ENCODE peak calls at places on chromosomes 3 and 15, in eight cellular contexts. N is GM23338, Q is transverse colon, V is sigmoid colon, L is H1, Z is HL-60, I is HCT116, U is stomach. D is an unnamed sample.

GRCh38 chr3:20808864-20809263 is 622.9 kb upstream of the SGO1 start:
- DNase-seq in N (no peak), Q (no peak), V (no peak), L (no peak), Z (no peak), I (no peak), U (no peak), D (no peak)

GRCh38 chr15:89654847-89655805 is at the start of gene KIF7:
- DNase-seq in N (peak; percentile 83), Q (no peak), V (peak; percentile 71), L (peak; percentile 31), Z (no peak), I (no peak), U (peak; percentile 31), D (no peak)

GRCh38 chr3:41202834-41203345 is 3.6 kb downstream of the CTNNB1 start:
- DNase-seq in N (peak; percentile 50), Q (no peak), V (no peak), L (no peak), Z (no peak), I (no peak), U (no peak), D (no peak)

GRCh38 chr3:30659270-30660127 is 53.1 kb downstream of the TGFBR2 start:
- DNase-seq in N (no peak), Q (no peak), V (no peak), L (no peak), Z (no peak), I (peak; percentile 84), U (no peak), D (no peak)

GRCh38 chr3:114441386-114441785 is 147.6 kb downstream of the TIGIT start:
- DNase-seq in N (no peak), Q (no peak), V (no peak), L (no peak), Z (no peak), I (no peak), U (no peak), D (no peak)

GRCh38 chr3:37115451-37115850 is 58.9 kb downstream of the LRRFIP2 start:
- DNase-seq in N (no peak), Q (no peak), V (no peak), L (no peak), Z (no peak), I (no peak), U (no peak), D (no peak)

GRCh38 chr3:17831366-17831765 is 88.9 kb upstream of the TBC1D5 start:
- DNase-seq in N (no peak), Q (no peak), V (no peak), L (no peak), Z (no peak), I (no peak), U (no peak), D (no peak)

GRCh38 chr3:71374582-71374981 is 208.9 kb downstream of the FOXP1 start:
- DNase-seq in N (no peak), Q (no peak), V (no peak), L (no peak), Z (no peak), I (no peak), U (no peak), D (no peak)

GRCh38 chr3:175346573-175347356 is 487.6 kb downstream of the NAALADL2 start:
- DNase-seq in N (no peak), Q (peak; percentile 50), V (peak; percentile 69), L (no peak), Z (no peak), I (peak; percentile 59), U (peak; percentile 65), D (no peak)

GRCh38 chr3:53547327-53547726 is 52.9 kb downstream of the CACNA1D start:
- DNase-seq in N (no peak), Q (no peak), V (no peak), L (no peak), Z (no peak), I (no peak), U (no peak), D (no peak)

GRCh38 chr3:195237981-195238625 is 32.9 kb downstream of the XXYLT1 start:
- DNase-seq in N (no peak), Q (no peak), V (peak; percentile 63), L (no peak), Z (no peak), I (no peak), U (no peak), D (no peak)

GRCh38 chr3:66380200-66380932 is 120.5 kb downstream of the LRIG1 start:
- DNase-seq in N (no peak), Q (no peak), V (peak; percentile 66), L (no peak), Z (no peak), I (no peak), U (no peak), D (no peak)

GRCh38 chr3:52159503-52159902 is 5.3 kb upstream of the POC1A start:
- DNase-seq in N (no peak), Q (no peak), V (no peak), L (no peak), Z (no peak), I (no peak), U (no peak), D (no peak)

GRCh38 chr3:129838086-129838485 is 55.4 kb downstream of the TMCC1 start:
- DNase-seq in N (peak; percentile 16), Q (no peak), V (no peak), L (no peak), Z (no peak), I (no peak), U (no peak), D (no peak)

GRCh38 chr3:15527031-15527459 is 5.5 kb upstream of the COLQ start:
- DNase-seq in N (peak; percentile 93), Q (no peak), V (no peak), L (peak; percentile 33), Z (no peak), I (no peak), U (no peak), D (no peak)

GRCh38 chr3:60886518-60886917 is 364.7 kb downstream of the FHIT start:
- DNase-seq in N (peak; percentile 68), Q (no peak), V (no peak), L (no peak), Z (no peak), I (no peak), U (no peak), D (no peak)

GRCh38 chr3:41265823-41266273 is 66.5 kb downstream of the CTNNB1 start:
- DNase-seq in N (no peak), Q (no peak), V (no peak), L (no peak), Z (no peak), I (no peak), U (no peak), D (no peak)

GRCh38 chr15:55344206-55344605 is 25.2 kb downstream of the PIGB start:
- DNase-seq in N (peak; percentile 74), Q (no peak), V (no peak), L (no peak), Z (no peak), I (no peak), U (no peak), D (no peak)
- H3K4me3 ChIP-seq in N (no peak overlapping the region), Q (no peak overlapping the region), V (no peak overlapping the region), L (no peak overlapping the region), Z (no peak overlapping the region), I (no peak overlapping the region), U (no peak overlapping the region), D (no peak overlapping the region)

GRCh38 chr3:64033033-64033432 is 9.7 kb upstream of the PSMD6 start:
- DNase-seq in N (no peak), Q (no peak), V (no peak), L (no peak), Z (no peak), I (no peak), U (no peak), D (no peak)
- TF ChIP-seq POLR2AphosphoS5 in N (no peak), Q (no peak), V (no peak), L (no peak), Z (no peak), I (no peak), U (no peak), D (peak; percentile 62)

GRCh38 chr3:151093905-151094304 is 8.4 kb downstream of the MED12L start:
- DNase-seq in N (no peak), Q (no peak), V (no peak), L (no peak), Z (no peak), I (no peak), U (no peak), D (no peak)
- TF ChIP-seq CTCF in N (no peak), Q (no peak), V (no peak), L (no peak), Z (no peak), I (no peak), U (no peak), D (no peak)

GRCh38 chr3:5011555-5012256 is 32.5 kb downstream of the BHLHE40 start:
- DNase-seq in N (no peak), Q (no peak), V (peak; percentile 64), L (no peak), Z (no peak), I (no peak), U (no peak), D (no peak)
- H3K4me3 ChIP-seq in N (no peak overlapping the region), Q (no peak overlapping the region), V (no peak overlapping the region), L (no peak overlapping the region), Z (no peak overlapping the region), I (no peak overlapping the region), U (no peak overlapping the region), D (no peak overlapping the region)

DNA sequence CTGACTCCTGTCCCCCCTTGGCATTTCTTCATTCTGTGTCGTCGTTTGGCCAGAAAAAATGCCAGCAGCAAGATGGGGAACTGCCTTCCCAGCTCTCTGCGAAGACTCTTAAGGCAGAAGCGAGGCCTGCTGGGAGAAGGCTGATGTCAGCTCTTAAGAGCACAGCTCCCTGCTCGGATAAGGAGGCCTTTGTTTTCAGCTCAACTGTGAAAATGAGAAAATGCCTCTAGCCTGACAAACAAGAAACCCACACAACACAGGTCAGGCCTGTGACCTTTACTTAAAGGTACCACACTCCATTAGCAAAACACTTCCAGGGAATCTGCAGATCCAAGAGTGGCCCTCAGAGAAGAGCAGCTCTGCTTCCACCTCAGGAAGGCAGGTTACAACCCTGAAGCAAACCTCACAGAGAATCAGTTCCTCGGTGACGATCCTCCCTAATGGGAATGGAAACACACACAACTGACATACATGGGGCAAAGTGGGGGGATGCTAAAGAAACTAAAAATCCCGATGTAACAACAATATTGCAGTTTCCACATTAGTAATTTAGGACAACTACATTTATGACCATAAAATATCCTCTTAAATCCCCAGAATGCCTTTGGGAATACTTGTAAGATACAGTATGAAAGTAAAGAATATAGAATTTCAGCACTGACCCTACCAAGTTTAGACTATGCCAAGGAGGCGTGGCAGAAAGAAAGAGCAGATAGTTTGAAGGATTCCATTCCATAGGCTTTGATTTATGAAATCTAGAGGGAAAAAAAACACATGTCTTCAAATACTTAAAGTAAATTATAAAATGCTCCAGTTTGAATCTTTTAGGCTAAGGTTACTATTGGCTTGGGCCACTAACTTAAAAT is 52.1 kb downstream of the VGLL4 start:
- DNase-seq in N (peak; percentile 69), Q (no peak), V (peak; percentile 85), L (peak; percentile 53), Z (no peak), I (peak; percentile 62), U (peak; percentile 54), D (no peak)
- TF ChIP-seq POLR2AphosphoS5 in N (no peak), Q (no peak), V (no peak), L (no peak), Z (no peak), I (no peak), U (peak; percentile 48), D (no peak)

D was measured in vagina.